ENCODE peak calls at places on chromosome 11, in seven cellular contexts. G is spleen, Z is sigmoid colon, J is stomach, A is IMR-90, H is endothelial cell of umbilical vein, U is GM12892. Q is an unnamed sample.

GRCh38 chr11:131070365-131070764 is 154.1 kb upstream of the SNX19 start:
- DNase-seq in A (no peak), H (no peak), Z (no peak), U (no peak), J (no peak), G (no peak), Q (no peak)

GRCh38 chr11:122979103-122979814 is 2.4 kb downstream of the BSX start:
- DNase-seq in A (no peak), J (no peak), U (no peak), G (no peak), Z (no peak), H (no peak), Q (no peak)

GRCh38 chr11:86873573-86874083 is 73.3 kb downstream of the PRSS23 start:
- DNase-seq in A (peak; percentile 31), U (no peak), H (no peak), Z (no peak), G (no peak), J (no peak), Q (no peak)

GRCh38 chr11:20388096-20389055 is 860 bp downstream of the PRMT3 start:
- DNase-seq in G (no peak), U (peak; percentile 12), A (no peak), Z (no peak), H (no peak), J (no peak), Q (peak; percentile 32)

GRCh38 chr11:113240389-113240788 is 74.0 kb upstream of the TTC12 start:
- DNase-seq in G (no peak), A (no peak), U (no peak), Z (no peak), H (no peak), J (no peak), Q (no peak)

GRCh38 chr11:65982824-65983588 is 19.0 kb downstream of the EIF1AD start:
- DNase-seq in G (no peak), A (no peak), H (no peak), U (no peak), Z (peak; percentile 56), J (no peak), Q (no peak)

GRCh38 chr11:124096364-124096763 is 18.9 kb upstream of the VWA5A start:
- DNase-seq in Z (no peak), J (no peak), U (no peak), G (no peak), A (no peak), H (no peak), Q (peak; percentile 90)

GRCh38 chr11:128893578-128894295 is 2.6 kb downstream of the KCNJ5 start:
- DNase-seq in H (no peak), U (no peak), A (no peak), J (no peak), G (no peak), Z (peak; percentile 30), Q (no peak)

GRCh38 chr11:33699515-33700424 is 856 bp downstream of the C11orf91 start:
- DNase-seq in A (no peak), U (peak; percentile 19), J (peak; percentile 35), H (no peak), G (no peak), Z (no peak), Q (no peak)
- TF ChIP-seq POLR2A in A (peak; percentile 29), U (no peak), J (no peak), H (no peak), G (no peak), Z (no peak), Q (no peak)

GRCh38 chr11:68753300-68753699 is 2.0 kb upstream of the TESMIN start:
- DNase-seq in Z (no peak), H (no peak), A (no peak), G (no peak), U (no peak), J (no peak), Q (no peak)

GRCh38 chr11:68749501-68750196 is 1.7 kb downstream of the TESMIN start:
- DNase-seq in A (peak; percentile 12), G (no peak), Z (no peak), U (no peak), J (no peak), H (no peak), Q (no peak)

GRCh38 chr11:68750197-68750987 is 928 bp downstream of the TESMIN start:
- DNase-seq in J (no peak), A (no peak), H (no peak), Z (no peak), U (no peak), G (peak; percentile 85), Q (peak; percentile 25)

GRCh38 chr11:68750988-68751325 is 363 bp downstream of the TESMIN start:
- DNase-seq in H (no peak), Z (no peak), U (no peak), J (no peak), G (no peak), A (no peak), Q (no peak)

GRCh38 chr11:68751331-68751856 is at the start of gene TESMIN:
- DNase-seq in A (peak; percentile 46), U (peak; percentile 87), G (peak; percentile 99), J (peak; percentile 95), Z (peak; percentile 84), H (peak; percentile 58), Q (peak; percentile 91)
- TF ChIP-seq POLR2A in A (no peak), U (no peak), G (no peak), J (no peak), Z (no peak), H (no peak), Q (no peak)

GRCh38 chr11:67397536-67397935 is 4.1 kb downstream of the PPP1CA start:
- DNase-seq in A (no peak), G (no peak), U (no peak), J (no peak), H (no peak), Z (no peak), Q (peak; percentile 64)

GRCh38 chr11:67396258-67396581 is 4.4 kb downstream of the RAD9A start:
- DNase-seq in Z (no peak), U (no peak), A (no peak), G (no peak), H (no peak), J (no peak), Q (no peak)

GRCh38 chr11:67395555-67396257 is 3.9 kb downstream of the RAD9A start:
- DNase-seq in Z (no peak), A (no peak), J (no peak), H (no peak), G (peak; percentile 75), U (no peak), Q (no peak)

GRCh38 chr11:67397986-67398660 is 3.5 kb downstream of the PPP1CA start:
- DNase-seq in J (no peak), Z (no peak), H (no peak), A (no peak), U (no peak), G (no peak), Q (no peak)

DNA sequence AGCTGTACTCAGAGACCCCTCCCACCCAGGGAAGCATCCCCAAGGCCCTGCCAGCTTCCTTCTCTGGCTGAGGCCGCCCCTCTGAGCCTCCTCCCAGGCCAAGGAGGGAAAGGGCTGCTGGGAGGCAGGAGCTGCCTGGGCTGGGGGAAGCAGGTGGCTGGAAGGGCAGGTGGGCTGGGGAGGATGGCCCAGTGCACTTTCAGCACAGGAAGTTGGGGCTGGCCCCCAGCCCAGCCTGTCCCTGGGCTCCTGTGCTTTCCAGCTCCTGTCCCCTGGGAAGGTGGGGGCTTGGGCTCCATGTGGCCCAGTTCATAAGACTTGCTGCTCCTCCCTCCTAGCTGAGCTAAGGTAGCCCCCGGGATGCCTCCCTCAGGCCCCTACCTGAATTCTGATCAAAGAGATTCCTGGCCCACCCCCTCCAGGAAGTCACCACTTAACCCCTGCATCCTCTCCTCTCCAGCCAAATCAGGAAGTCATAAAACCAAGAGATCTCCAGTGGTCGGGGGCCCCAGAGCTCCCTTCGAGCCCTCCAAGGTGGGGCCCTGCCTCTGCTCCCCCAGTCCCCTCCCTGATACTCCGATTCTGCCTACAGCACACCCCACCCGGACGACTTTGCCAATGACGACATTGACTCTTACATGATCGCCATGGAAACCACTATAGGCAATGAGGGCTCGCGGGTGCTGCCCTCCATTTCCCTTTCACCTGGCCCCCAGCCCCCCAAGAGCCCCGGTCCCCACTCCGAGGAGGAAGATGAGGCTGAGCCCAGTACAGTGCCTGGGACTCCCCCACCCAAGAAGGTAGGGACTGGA is 4.9 kb downstream of the PPP1CA start:
- DNase-seq in A (no peak), U (no peak), H (no peak), Z (peak; percentile 67), J (no peak), G (peak; percentile 75), Q (no peak)
- TF ChIP-seq POLR2A in A (no peak), U (no peak), H (peak; percentile 16), Z (no peak), J (no peak), G (no peak), Q (no peak)

GRCh38 chr11:37511425-37511933 is 913.4 kb upstream of the RAG2 start:
- DNase-seq in Z (no peak), G (no peak), A (peak; percentile 63), H (no peak), J (no peak), U (no peak), Q (no peak)

GRCh38 chr11:37506516-37506915 is 908.5 kb upstream of the RAG2 start:
- DNase-seq in H (no peak), U (no peak), A (no peak), J (no peak), G (no peak), Z (no peak), Q (no peak)

GRCh38 chr11:37509471-37509870 is 911.4 kb upstream of the RAG2 start:
- DNase-seq in J (no peak), U (no peak), H (no peak), A (no peak), G (no peak), Z (no peak), Q (no peak)

DNA sequence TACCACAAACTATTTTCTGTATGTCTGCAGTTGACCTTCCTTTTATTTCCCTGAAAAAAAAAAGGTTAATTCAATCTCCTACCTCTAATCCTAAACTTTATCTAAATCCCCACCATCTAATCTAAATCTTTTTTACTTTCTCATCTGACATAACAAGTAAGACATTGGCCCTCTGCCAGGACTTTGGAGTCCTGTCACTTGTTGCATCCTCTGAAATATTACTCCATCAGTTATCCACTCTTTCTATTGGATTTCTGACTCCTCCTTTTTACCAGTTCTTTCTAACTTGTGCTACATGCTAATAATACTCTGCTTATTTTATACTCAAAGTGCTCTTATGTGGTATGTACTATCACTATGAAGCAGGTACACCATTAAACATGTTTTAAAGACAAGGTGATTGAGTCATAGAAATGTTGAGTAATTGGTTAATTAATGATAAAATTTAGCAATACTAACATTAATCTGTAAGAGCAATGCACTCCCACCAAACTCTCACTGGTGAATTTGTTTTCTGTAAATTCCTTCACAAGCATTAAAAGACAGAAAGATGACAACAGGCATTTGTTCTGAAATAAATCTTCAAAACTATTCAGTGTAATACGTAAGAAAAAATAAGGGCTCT is 914.2 kb upstream of the RAG2 start:
- DNase-seq in G (no peak), J (no peak), H (no peak), U (no peak), A (no peak), Z (no peak), Q (no peak)
- TF ChIP-seq POLR2A in G (no peak), J (no peak), H (no peak), U (no peak), A (no peak), Z (no peak), Q (no peak)

Q was measured in erythroblast.